ENCODE peak calls at places on chromosomes 3 and 15, in nine cellular contexts. L is IMR-90, A is fibroblast of pulmonary artery, U is choroid plexus epithelial cell, Q is astrocyte of the spinal cord, W is heart left ventricle, T is left ventricle myocardium inferior, J is HL-60, N is fibroblast of lung. M is an unnamed sample.

GRCh38 chr15:94306700-94307650 is 75.6 kb downstream of the MCTP2 start:
- DNase-seq in Q (peak), W (no peak), U (peak), A (peak), L (peak), N (no peak), J (no peak), T (no peak), M (no peak)

GRCh38 chr15:53559364-53560253 is 199.9 kb downstream of the WDR72 start:
- DNase-seq in N (no peak), L (no peak), T (no peak), U (no peak), A (no peak), J (no peak), Q (no peak), W (no peak), M (no peak)

GRCh38 chr3:195900426-195901355 is 7.7 kb downstream of the TNK2 start:
- DNase-seq in T (peak), J (peak), N (peak), U (no peak), L (peak), Q (peak), A (peak), W (peak), M (no peak)

GRCh38 chr3:179476215-179476614 is 24.9 kb upstream of the GNB4 start:
- DNase-seq in U (no peak), Q (no peak), T (no peak), N (no peak), L (no peak), J (no peak), A (no peak), W (no peak), M (no peak)

GRCh38 chr3:11200679-11200952 is 46.3 kb downstream of the HRH1 start:
- DNase-seq in T (no peak), L (peak), J (no peak), A (peak), Q (no peak), W (no peak), N (no peak), U (peak), M (no peak)

GRCh38 chr3:31439888-31440287 is 92.8 kb upstream of the STT3B start:
- DNase-seq in N (no peak), A (no peak), U (peak), Q (no peak), W (no peak), T (no peak), L (no peak), J (no peak), M (no peak)

GRCh38 chr3:12965999-12966846 is 107.0 kb downstream of the IQSEC1 start:
- DNase-seq in A (no peak), W (no peak), J (no peak), Q (no peak), T (no peak), U (no peak), N (no peak), L (no peak), M (no peak)

GRCh38 chr3:115151921-115152320 is 4.8 kb upstream of the ZBTB20 start:
- DNase-seq in T (no peak), W (no peak), Q (no peak), L (no peak), J (no peak), N (no peak), A (no peak), U (no peak), M (no peak)

GRCh38 chr3:11019116-11019515 is 26.6 kb downstream of the SLC6A1 start:
- DNase-seq in L (no peak), N (no peak), Q (no peak), T (no peak), A (peak), U (no peak), J (no peak), W (no peak), M (no peak)

GRCh38 chr15:70058642-70059360 is 38.9 kb downstream of the TLE3 start:
- DNase-seq in Q (no peak), J (no peak), W (no peak), L (no peak), N (no peak), T (no peak), A (no peak), U (no peak), M (no peak)

GRCh38 chr3:38992117-38992779 is 59.5 kb downstream of the SCN11A start:
- DNase-seq in U (peak), W (no peak), A (peak), T (no peak), L (peak), J (no peak), Q (peak), N (peak), M (peak)

GRCh38 chr3:81465510-81465909 is 295.9 kb downstream of the GBE1 start:
- DNase-seq in Q (peak), N (peak), W (no peak), L (no peak), T (no peak), J (no peak), A (peak), U (no peak), M (no peak)

GRCh38 chr3:48926425-48927392 is 8.1 kb downstream of the ARIH2 start:
- DNase-seq in A (peak), T (no peak), U (no peak), Q (no peak), L (no peak), W (peak), N (no peak), J (no peak), M (no peak)

GRCh38 chr3:141331370-141332318 is 36.7 kb upstream of the ZBTB38 start:
- DNase-seq in A (peak), J (no peak), L (peak), U (peak), W (peak), N (peak), T (peak), Q (peak), M (peak)

GRCh38 chr3:38108649-38109579 is 28.0 kb downstream of the ACAA1 start:
- DNase-seq in U (no peak), L (no peak), T (no peak), Q (no peak), N (no peak), W (no peak), A (no peak), J (no peak), M (no peak)

GRCh38 chr3:127389913-127390312 is 102.1 kb upstream of the PRR20G start:
- DNase-seq in W (no peak), J (no peak), A (no peak), N (no peak), T (peak), U (no peak), L (no peak), Q (no peak), M (no peak)

GRCh38 chr15:79595995-79596622 is 164.0 kb downstream of the MINAR1 start:
- DNase-seq in J (peak), N (peak), W (no peak), A (peak), U (peak), L (peak), Q (peak), T (no peak), M (no peak)

GRCh38 chr15:80174017-80174746 is 21.4 kb downstream of the FAH start:
- DNase-seq in Q (peak), W (no peak), U (peak), N (peak), J (no peak), T (no peak), A (peak), L (peak), M (peak)

GRCh38 chr15:93088200-93088980 is 621 bp downstream of the RGMA start:
- DNase-seq in J (peak), L (no peak), A (no peak), Q (no peak), N (peak), T (peak), U (no peak), W (peak), M (no peak)

GRCh38 chr15:88202231-88202630 is 54.3 kb downstream of the NTRK3 start:
- DNase-seq in A (no peak), J (no peak), L (no peak), U (no peak), T (no peak), N (no peak), Q (no peak), W (no peak), M (no peak)

GRCh38 chr3:153192327-153192726 is 30.3 kb downstream of the RAP2B start:
- DNase-seq in T (no peak), Q (no peak), L (no peak), N (no peak), W (no peak), U (no peak), A (no peak), J (no peak), M (no peak)

GRCh38 chr15:64144565-64145281 is 6.8 kb upstream of the SNX22 start:
- DNase-seq in A (no peak), N (no peak), Q (no peak), J (no peak), U (no peak), W (no peak), T (no peak), L (no peak), M (no peak)

DNA sequence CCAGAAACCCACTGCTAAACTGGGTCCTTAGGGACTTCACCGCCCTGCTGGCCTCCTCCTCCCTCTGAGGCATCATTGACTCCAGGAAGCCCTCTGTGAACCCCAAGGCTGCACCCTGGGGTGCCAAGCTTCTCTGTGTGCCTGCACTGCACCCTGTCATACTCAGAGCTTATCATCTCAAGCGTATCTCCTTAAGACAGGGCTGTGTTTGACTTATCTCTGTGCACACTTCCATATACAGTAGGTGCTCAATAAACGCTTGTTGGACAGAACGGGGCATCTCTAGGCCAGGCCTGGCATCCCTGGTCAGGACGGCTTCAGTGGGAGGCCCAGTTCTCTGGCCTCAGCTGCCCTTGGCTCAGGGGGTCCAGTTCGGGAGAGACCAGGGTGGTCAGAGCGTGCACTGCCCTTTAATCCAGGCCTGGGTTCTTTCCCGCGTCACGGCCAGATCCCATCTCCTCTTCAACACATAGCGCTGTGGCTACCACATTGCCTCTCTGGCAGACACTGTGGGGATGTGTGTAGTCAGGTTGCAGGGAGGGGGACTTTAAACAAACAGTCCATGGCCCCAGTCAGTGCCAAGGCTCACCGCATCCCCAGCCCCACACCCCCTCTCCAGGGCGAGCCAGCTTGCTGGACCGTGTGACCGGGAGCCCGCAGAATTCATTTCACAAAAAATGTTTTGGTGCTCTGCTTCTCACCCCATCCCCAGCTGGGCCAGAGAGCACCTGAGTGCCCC is 33.4 kb downstream of the MAGEF1 start:
- DNase-seq in U (no peak), W (no peak), T (no peak), Q (no peak), L (no peak), N (peak), A (no peak), J (no peak), M (no peak)
- H3K4me3 ChIP-seq in U (no peak), W (no peak), T (no peak), Q (no peak), L (no peak), N (no peak), A (no peak), J (no peak), M (no peak)

GRCh38 chr3:157045238-157045860 is 114.6 kb downstream of the CCNL1 start:
- DNase-seq in T (no peak), L (no peak), J (no peak), U (peak), N (no peak), W (no peak), Q (no peak), A (no peak), M (no peak)
- H3K4me3 ChIP-seq in T (peak), L (no peak), J (no peak), U (no peak), N (no peak), W (no peak), Q (no peak), A (no peak), M (no peak)

GRCh38 chr3:52405601-52406115 is 39.2 kb downstream of the SEMA3G start:
- DNase-seq in L (no peak), U (no peak), T (no peak), Q (no peak), A (no peak), N (no peak), J (no peak), W (no peak), M (no peak)

GRCh38 chr3:52407779-52408178 is 37.1 kb downstream of the SEMA3G start:
- DNase-seq in A (no peak), L (no peak), U (no peak), T (peak), J (no peak), N (no peak), Q (no peak), W (peak), M (no peak)

GRCh38 chr3:52406231-52406661 is 38.7 kb downstream of the SEMA3G start:
- DNase-seq in N (no peak), A (no peak), Q (no peak), L (no peak), W (peak), T (peak), J (no peak), U (no peak), M (no peak)

GRCh38 chr3:52406791-52407510 is 38.0 kb downstream of the SEMA3G start:
- DNase-seq in L (no peak), N (no peak), J (no peak), U (no peak), A (no peak), Q (no peak), T (peak), W (peak), M (no peak)

GRCh38 chr3:52408466-52408865 is 36.4 kb downstream of the SEMA3G start:
- DNase-seq in Q (no peak), J (no peak), W (peak), A (no peak), U (no peak), L (no peak), T (peak), N (no peak), M (no peak)
- H3K4me3 ChIP-seq in Q (no peak), J (no peak), W (no peak), A (peak), U (no peak), L (no peak), T (peak), N (peak), M (peak)

GRCh38 chr3:43966126-43966525 is 275.4 kb downstream of the ABHD5 start:
- DNase-seq in L (no peak), T (no peak), U (no peak), W (no peak), N (no peak), A (no peak), J (no peak), Q (no peak), M (no peak)

GRCh38 chr3:43970351-43970750 is 271.3 kb upstream of the TOPAZ1 start:
- DNase-seq in T (no peak), J (no peak), A (no peak), N (no peak), W (no peak), L (no peak), Q (no peak), U (no peak), M (no peak)

GRCh38 chr3:43969944-43970343 is 271.7 kb upstream of the TOPAZ1 start:
- DNase-seq in N (no peak), T (no peak), U (no peak), Q (no peak), J (no peak), A (no peak), L (no peak), W (no peak), M (no peak)

GRCh38 chr3:43970920-43971319 is 270.8 kb upstream of the TOPAZ1 start:
- DNase-seq in T (no peak), W (no peak), Q (no peak), N (no peak), U (no peak), A (no peak), J (no peak), L (no peak), M (no peak)

DNA sequence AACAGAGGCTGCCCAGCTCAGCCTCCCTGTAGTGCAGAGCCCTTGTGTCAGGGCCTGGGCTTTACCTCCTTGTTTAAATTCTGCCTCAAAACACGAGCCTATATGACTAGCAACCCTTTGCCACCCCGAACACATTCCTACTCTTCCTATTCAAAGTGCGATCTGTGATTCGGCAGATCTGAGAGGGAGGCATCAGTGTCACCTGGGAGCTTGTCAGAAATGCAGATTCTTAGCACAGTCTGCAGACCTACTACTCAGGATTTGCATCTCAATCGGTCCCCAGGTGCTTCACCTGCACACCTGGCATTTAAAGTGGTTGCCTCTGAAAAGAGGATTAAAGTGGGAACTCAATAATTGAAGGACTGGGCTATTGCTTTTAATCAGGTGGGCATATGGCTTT is 273.2 kb upstream of the TOPAZ1 start:
- DNase-seq in N (no peak), U (no peak), T (no peak), J (no peak), A (no peak), W (no peak), L (no peak), Q (no peak), M (no peak)
- H3K4me3 ChIP-seq in N (no peak), U (no peak), T (no peak), J (no peak), A (no peak), W (no peak), L (no peak), Q (no peak), M (no peak)

GRCh38 chr3:151768393-151768930 is 34.7 kb downstream of the AADACL2 start:
- DNase-seq in A (no peak), T (no peak), N (no peak), J (no peak), W (no peak), L (no peak), U (peak), Q (no peak), M (no peak)

GRCh38 chr3:151769175-151769574 is 35.4 kb downstream of the AADACL2 start:
- DNase-seq in A (no peak), W (no peak), L (no peak), T (no peak), J (no peak), U (no peak), N (no peak), Q (no peak), M (no peak)

GRCh38 chr3:151765685-151766084 is 32.0 kb downstream of the AADACL2 start:
- DNase-seq in T (no peak), W (no peak), U (no peak), L (no peak), A (peak), J (no peak), N (no peak), Q (no peak), M (no peak)

GRCh38 chr3:151770941-151771340 is 37.2 kb downstream of the AADACL2 start:
- DNase-seq in Q (peak), N (peak), L (no peak), U (peak), J (no peak), A (peak), T (peak), W (peak), M (peak)

GRCh38 chr3:151766454-151766853 is 32.7 kb downstream of the AADACL2 start:
- DNase-seq in T (no peak), L (peak), J (no peak), Q (peak), W (no peak), U (peak), A (peak), N (peak), M (no peak)
- H3K4me3 ChIP-seq in T (no peak), L (no peak), J (no peak), Q (no peak), W (no peak), U (peak), A (no peak), N (no peak), M (no peak)

GRCh38 chr3:131669590-131669989 is 166.8 kb upstream of the MRPL3 start:
- DNase-seq in N (no peak), Q (no peak), J (no peak), T (no peak), W (no peak), L (no peak), U (no peak), A (no peak), M (no peak)
- H3K4me3 ChIP-seq in N (no peak), Q (no peak), J (no peak), T (no peak), W (no peak), L (no peak), U (no peak), A (no peak), M (no peak)

GRCh38 chr15:67504061-67504460 is 16.9 kb upstream of the C15orf61 start:
- DNase-seq in T (no peak), J (no peak), W (no peak), L (peak), U (no peak), N (no peak), Q (no peak), A (no peak), M (no peak)

GRCh38 chr15:67505675-67506572 is 15.0 kb upstream of the C15orf61 start:
- DNase-seq in L (no peak), W (no peak), A (no peak), N (no peak), Q (no peak), J (no peak), U (no peak), T (no peak), M (no peak)

GRCh38 chr15:67501177-67501835 is 19.6 kb upstream of the C15orf61 start:
- DNase-seq in U (peak), L (peak), W (no peak), T (no peak), A (peak), J (no peak), Q (peak), N (peak), M (no peak)

GRCh38 chr15:67504796-67505195 is 16.1 kb upstream of the C15orf61 start:
- DNase-seq in U (no peak), A (no peak), Q (no peak), T (no peak), L (no peak), W (no peak), J (no peak), N (peak), M (no peak)

DNA sequence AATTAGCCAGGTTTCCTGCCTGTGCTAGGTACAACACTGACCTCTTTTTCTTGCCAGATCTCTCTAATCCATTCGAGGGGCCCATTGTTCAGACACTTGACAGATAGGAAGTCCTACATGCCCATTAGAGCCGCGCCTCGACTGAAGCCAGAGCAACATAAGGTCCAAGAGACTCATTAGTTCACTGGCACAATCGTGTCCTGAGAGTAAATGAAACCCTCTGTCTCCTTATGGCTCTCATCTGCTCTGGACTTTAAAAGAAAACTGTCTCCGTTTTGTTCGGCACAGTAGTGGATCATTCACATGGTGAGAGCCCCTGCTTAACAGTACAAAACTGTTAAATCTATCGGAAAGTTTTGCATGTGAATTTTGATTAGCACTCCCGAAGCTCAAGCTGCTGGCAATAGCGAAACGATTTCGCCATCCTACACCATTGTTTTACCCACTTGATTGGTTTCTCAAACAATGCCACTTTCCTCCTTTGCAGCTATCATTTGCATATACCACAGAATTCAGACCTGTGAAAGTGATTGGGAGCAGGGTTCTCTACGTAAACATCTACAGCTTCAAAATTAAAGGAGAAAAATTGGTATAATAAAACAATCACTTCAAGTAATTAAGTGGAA is 19.0 kb upstream of the C15orf61 start:
- DNase-seq in A (no peak), U (no peak), L (no peak), W (no peak), T (no peak), N (no peak), J (no peak), Q (no peak), M (no peak)
- H3K4me3 ChIP-seq in A (no peak), U (no peak), L (no peak), W (no peak), T (peak), N (no peak), J (no peak), Q (peak), M (no peak)

M was measured in skeletal muscle cell.